ENCODE peak calls at places on chromosomes 2 and 18, in nine cellular contexts. A is endothelial cell of umbilical vein, M is transverse colon, R is K562, C is body of pancreas, D is upper lobe of left lung, V is A549, F is IMR-90, P is spleen. W is an unnamed sample.

GRCh38 chr2:48851161-48851560 is 95.6 kb upstream of the LHCGR start:
- DNase-seq in V (no peak), P (no peak), F (peak), M (no peak), C (no peak), R (no peak), D (no peak), A (no peak), W (no peak)

GRCh38 chr2:218806346-218806978 is 24.5 kb downstream of the CYP27A1 start:
- DNase-seq in D (peak), P (no peak), C (peak), F (peak), A (peak), V (no peak), M (peak), R (no peak), W (peak)

GRCh38 chr2:104733544-104733943 is 120.4 kb upstream of the POU3F3 start:
- DNase-seq in F (no peak), C (peak), D (no peak), A (no peak), P (no peak), R (peak), M (peak), V (peak), W (no peak)

GRCh38 chr18:24567199-24567598 is 106.8 kb downstream of the HRH4 start:
- DNase-seq in P (no peak), R (no peak), C (no peak), D (no peak), F (peak), V (no peak), A (peak), M (no peak), W (no peak)

GRCh38 chr18:75111673-75112485 is 97.1 kb downstream of the PTGR3 start:
- DNase-seq in P (no peak), V (no peak), C (no peak), M (no peak), D (no peak), R (no peak), A (no peak), F (peak), W (no peak)

GRCh38 chr2:152126664-152127063 is 27.8 kb upstream of the CACNB4 start:
- DNase-seq in D (no peak), M (no peak), V (no peak), C (no peak), A (no peak), P (no peak), R (no peak), F (no peak), W (no peak)

GRCh38 chr2:16851131-16851530 is 185.5 kb upstream of the CYRIA start:
- DNase-seq in R (no peak), D (no peak), M (no peak), F (no peak), V (no peak), A (no peak), P (no peak), C (no peak), W (no peak)

GRCh38 chr2:24919100-24919976 is 699 bp downstream of the ADCY3 start:
- DNase-seq in D (no peak), V (peak), C (no peak), R (peak), M (peak), F (peak), A (no peak), P (peak), W (no peak)

GRCh38 chr2:53886406-53887280 is 26.9 kb upstream of the GPR75 start:
- DNase-seq in P (no peak), C (no peak), A (no peak), F (no peak), M (no peak), V (no peak), R (no peak), D (no peak), W (no peak)

GRCh38 chr2:9769171-9770005 is 73.9 kb upstream of the TAF1B start:
- DNase-seq in A (no peak), D (no peak), R (peak), P (no peak), M (no peak), F (peak), C (peak), V (no peak), W (no peak)

GRCh38 chr2:47277187-47277586 is 122.1 kb upstream of the STPG4 start:
- DNase-seq in D (no peak), C (no peak), F (no peak), V (no peak), R (no peak), M (no peak), A (no peak), P (no peak), W (no peak)

GRCh38 chr2:113700186-113700841 is 56.1 kb downstream of the SLC35F5 start:
- DNase-seq in P (peak), C (no peak), R (peak), M (no peak), V (no peak), A (no peak), F (peak), D (peak), W (peak)

GRCh38 chr18:64019922-64020756 is 50.3 kb downstream of the SERPINB8 start:
- DNase-seq in R (no peak), C (peak), A (no peak), F (no peak), M (no peak), D (no peak), V (no peak), P (no peak), W (no peak)

GRCh38 chr2:223217373-223217772 is 165.4 kb downstream of the KCNE4 start:
- DNase-seq in R (no peak), V (no peak), A (no peak), P (no peak), M (no peak), F (no peak), C (no peak), D (no peak), W (no peak)

GRCh38 chr2:200765995-200766660 is 45.6 kb upstream of the BZW1 start:
- DNase-seq in P (no peak), C (no peak), M (no peak), R (no peak), D (no peak), A (no peak), V (no peak), F (peak), W (no peak)

GRCh38 chr18:48455555-48456478 is 46.6 kb upstream of the ZBTB7C start:
- DNase-seq in M (peak), R (no peak), P (no peak), F (peak), C (no peak), V (no peak), A (no peak), D (no peak), W (no peak)

GRCh38 chr2:191923652-191923997 is 76.7 kb upstream of the CAVIN2 start:
- DNase-seq in M (no peak), P (no peak), V (no peak), F (no peak), D (no peak), A (no peak), R (no peak), C (no peak), W (no peak)

GRCh38 chr2:11662882-11663281 is 7.1 kb downstream of the NTSR2 start:
- DNase-seq in R (no peak), M (no peak), P (no peak), C (no peak), F (no peak), D (no peak), A (no peak), V (no peak), W (no peak)

GRCh38 chr2:6222296-6222695 is 530.1 kb downstream of the SOX11 start:
- DNase-seq in V (no peak), A (no peak), F (no peak), R (no peak), M (no peak), C (no peak), P (no peak), D (no peak), W (no peak)

GRCh38 chr2:58900664-58901063 is 659.5 kb upstream of the FANCL start:
- DNase-seq in V (no peak), F (no peak), M (no peak), R (no peak), D (no peak), P (no peak), C (no peak), A (no peak), W (no peak)

GRCh38 chr2:231785822-231786176 is 446 bp upstream of the COPS7B start:
- DNase-seq in P (no peak), M (no peak), F (no peak), A (no peak), R (no peak), C (no peak), V (no peak), D (no peak), W (no peak)

GRCh38 chr2:231781798-231782726 is 980 bp upstream of the PDE6D start:
- DNase-seq in P (no peak), M (peak), V (no peak), F (peak), A (peak), D (peak), R (peak), C (no peak), W (peak)

GRCh38 chr2:231786917-231787292 is 660 bp downstream of the COPS7B start:
- DNase-seq in F (no peak), V (no peak), C (no peak), A (no peak), P (no peak), M (no peak), D (no peak), R (no peak), W (no peak)

GRCh38 chr2:231785413-231785812 is 832 bp upstream of the COPS7B start:
- DNase-seq in M (no peak), P (no peak), A (no peak), F (no peak), V (no peak), C (no peak), R (no peak), D (no peak), W (no peak)

GRCh38 chr2:231786177-231786916 is at the start of gene COPS7B:
- DNase-seq in C (peak), R (peak), A (peak), P (peak), V (peak), F (peak), D (peak), M (peak), W (peak)
- TF ChIP-seq POLR2A in C (peak), R (peak), A (peak), P (no peak), V (peak), F (no peak), D (no peak), M (no peak), W (peak)

DNA sequence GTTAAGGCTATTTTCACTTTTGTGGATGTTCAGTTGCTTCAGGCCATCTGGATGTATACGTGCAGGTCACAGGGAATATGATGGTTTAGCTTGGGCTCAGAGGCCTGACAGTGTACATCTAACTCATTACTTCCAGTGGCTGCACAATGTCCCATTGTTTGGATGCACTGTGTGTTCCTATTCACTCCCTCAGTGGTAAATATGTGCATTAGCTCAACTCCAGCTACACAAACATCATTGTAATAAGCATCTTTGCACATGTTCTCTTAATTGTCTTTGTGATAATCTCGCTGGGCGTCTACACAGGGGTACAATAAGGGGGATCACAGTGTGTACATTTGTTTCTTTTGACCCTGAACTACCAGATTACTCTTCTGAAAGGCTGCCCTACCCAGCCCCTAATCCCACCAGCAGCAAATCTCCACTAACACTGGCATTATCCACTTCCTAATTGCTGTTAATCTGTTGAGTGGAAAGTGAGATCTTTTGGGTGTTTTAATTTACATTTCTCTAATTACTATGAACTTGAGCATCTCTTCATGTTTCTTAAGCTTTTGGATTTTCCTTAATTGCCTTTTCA is 56.1 kb upstream of the POLE4 start:
- DNase-seq in C (no peak), M (no peak), D (no peak), V (no peak), F (no peak), P (no peak), R (no peak), A (no peak), W (no peak)
- H3K27ac ChIP-seq in C (no peak), M (no peak), D (no peak), V (no peak), F (no peak), P (no peak), R (no peak), A (no peak), W (no peak)

GRCh38 chr2:60907329-60907728 is 26.0 kb downstream of the REL start:
- DNase-seq in V (no peak), A (no peak), M (no peak), R (no peak), C (no peak), F (no peak), P (no peak), D (no peak), W (no peak)
- TF ChIP-seq POLR2A in V (no peak), A (no peak), M (no peak), R (no peak), C (no peak), F (no peak), P (no peak), D (no peak), W (no peak)

DNA sequence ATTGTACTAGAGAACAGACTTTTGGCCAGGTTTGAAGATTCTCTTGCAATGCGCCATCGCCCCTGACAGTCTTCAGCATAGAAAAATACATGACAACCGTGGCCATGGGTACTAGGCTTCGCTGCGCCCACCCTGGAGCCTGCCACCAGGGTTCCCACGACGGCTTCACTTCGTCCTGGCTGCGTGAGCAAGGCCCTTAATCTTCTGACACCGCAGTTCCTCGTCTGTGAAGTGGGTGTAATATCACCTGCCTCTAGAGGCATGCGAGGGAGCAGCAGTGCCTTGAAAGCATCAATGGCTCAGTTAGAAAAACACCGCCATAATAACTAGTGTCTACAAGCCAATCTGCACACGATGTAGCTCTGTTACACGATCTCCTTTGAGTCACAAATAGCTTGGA is 175.2 kb upstream of the HS6ST1 start:
- DNase-seq in F (no peak), P (no peak), D (no peak), R (no peak), V (no peak), C (no peak), M (no peak), A (no peak), W (no peak)
- H3K27ac ChIP-seq in F (no peak), P (no peak), D (no peak), R (no peak), V (no peak), C (peak), M (no peak), A (no peak), W (no peak)

GRCh38 chr2:88880441-88880953 is 189.0 kb downstream of the RPIA start:
- DNase-seq in C (peak), P (no peak), D (no peak), R (peak), A (peak), V (peak), F (peak), M (no peak), W (no peak)

GRCh38 chr2:88885679-88886402 is 194.4 kb downstream of the RPIA start:
- DNase-seq in M (no peak), F (no peak), R (no peak), C (no peak), P (peak), A (no peak), D (no peak), V (no peak), W (no peak)

DNA sequence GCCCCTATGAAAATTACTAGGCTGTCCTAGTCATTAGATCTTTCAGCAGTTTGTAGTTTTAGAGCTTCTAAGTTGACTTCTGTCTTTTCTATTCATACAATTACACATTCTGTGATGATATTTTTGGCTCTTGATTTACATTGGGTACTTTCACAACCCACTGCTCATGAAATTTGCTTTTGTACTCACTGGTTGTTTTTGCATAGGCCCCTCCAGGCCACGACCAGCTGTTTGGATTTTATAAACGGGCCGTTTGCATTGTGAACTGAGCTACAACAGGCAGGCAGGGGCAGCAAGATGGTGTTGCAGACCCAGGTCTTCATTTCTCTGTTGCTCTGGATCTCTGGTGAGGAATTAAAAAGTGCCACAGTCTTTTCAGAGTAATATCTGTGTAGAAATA is 193.8 kb downstream of the RPIA start:
- DNase-seq in V (no peak), F (no peak), A (no peak), R (no peak), M (no peak), C (no peak), D (no peak), P (no peak), W (no peak)
- TF ChIP-seq POLR2A in V (no peak), F (no peak), A (no peak), R (no peak), M (no peak), C (no peak), D (no peak), P (no peak), W (no peak)

GRCh38 chr2:110101911-110102774 is 13.5 kb downstream of the MALL start:
- DNase-seq in R (no peak), P (no peak), F (peak), C (no peak), V (peak), M (no peak), A (peak), D (no peak), W (no peak)
- H3K27ac ChIP-seq in R (no peak), P (peak), F (peak), C (peak), V (peak), M (peak), A (peak), D (peak), W (peak)

GRCh38 chr2:51812138-51812866 is 780.4 kb upstream of the NRXN1 start:
- DNase-seq in P (no peak), M (no peak), A (peak), F (peak), D (no peak), V (no peak), R (no peak), C (no peak), W (no peak)

GRCh38 chr2:51810197-51810596 is 778.3 kb upstream of the NRXN1 start:
- DNase-seq in A (no peak), F (no peak), D (no peak), R (no peak), P (no peak), C (no peak), V (no peak), M (no peak), W (no peak)

GRCh38 chr2:51807229-51807628 is 775.3 kb upstream of the NRXN1 start:
- DNase-seq in V (no peak), M (no peak), F (no peak), C (no peak), P (no peak), R (no peak), D (no peak), A (no peak), W (no peak)
- TF ChIP-seq POLR2A in V (no peak), M (no peak), F (no peak), C (no peak), P (no peak), R (no peak), D (no peak), A (no peak), W (no peak)

DNA sequence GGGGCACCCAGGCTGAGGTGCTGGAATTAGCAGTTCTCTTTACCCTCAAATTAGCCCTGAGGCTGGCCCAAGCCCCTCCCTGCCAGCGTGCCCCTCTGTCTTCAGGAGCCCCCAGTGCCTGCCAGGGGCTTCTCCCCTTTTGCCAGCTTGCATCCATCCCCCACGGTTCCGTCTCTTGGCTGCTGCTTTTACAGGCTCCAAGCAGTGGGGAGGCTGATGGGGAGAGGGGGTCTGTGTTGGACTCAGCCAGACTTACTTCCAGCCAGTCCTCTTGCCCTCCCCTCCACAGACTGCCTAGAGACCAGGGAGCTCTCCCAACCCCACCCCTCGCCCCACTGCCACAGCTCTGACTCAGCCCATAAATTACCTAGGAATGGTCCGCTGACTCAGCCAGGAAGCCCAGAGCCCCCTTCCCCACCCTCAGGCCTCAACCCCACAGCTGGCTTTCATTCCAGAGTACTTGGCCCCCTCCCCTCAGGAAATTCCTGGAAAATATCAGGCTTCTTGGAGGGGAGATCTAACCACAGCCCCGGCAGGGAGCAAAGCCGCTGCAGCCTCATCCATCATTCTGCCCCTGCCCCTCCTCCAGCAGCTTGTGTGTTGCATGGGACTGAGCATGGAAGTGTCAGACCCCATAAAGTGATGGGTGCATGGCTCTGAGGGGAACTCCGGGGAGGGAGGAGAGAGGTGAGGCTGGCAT is 184.6 kb downstream of the ZFP36L2 start:
- DNase-seq in M (no peak), C (no peak), P (peak), D (no peak), A (peak), V (peak), R (peak), F (peak), W (no peak)
- H3K27ac ChIP-seq in M (no peak), C (no peak), P (no peak), D (no peak), A (peak), V (peak), R (peak), F (peak), W (no peak)

DNA sequence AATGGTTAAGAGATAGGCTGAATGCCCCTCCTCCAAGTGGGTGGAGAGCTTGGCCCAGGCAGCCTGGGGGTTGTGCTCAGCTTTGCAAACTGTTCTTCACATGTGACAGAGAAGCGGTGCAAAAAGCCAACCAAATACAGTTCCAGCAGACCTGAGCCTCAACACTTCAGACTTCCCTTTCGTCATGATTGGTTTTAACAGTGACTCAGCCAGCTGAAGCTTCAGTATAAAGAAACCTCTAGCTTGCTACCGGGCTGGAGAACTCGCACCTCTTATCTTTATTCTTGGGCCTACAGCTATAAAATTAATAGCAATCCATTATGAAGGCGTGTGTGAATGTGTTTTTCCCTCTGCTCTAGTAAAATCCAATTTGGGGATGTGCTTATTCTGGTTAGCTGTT is 20.0 kb downstream of the SETBP1 start:
- DNase-seq in D (no peak), F (no peak), A (no peak), P (peak), R (no peak), C (peak), V (no peak), M (peak), W (no peak)
- TF ChIP-seq POLR2A in D (no peak), F (no peak), A (no peak), P (no peak), R (no peak), C (no peak), V (no peak), M (no peak), W (no peak)

W was measured in heart left ventricle.